ENCODE peak calls at places on chromosomes 16 and 17, in four cellular contexts. C, N, M and J are unnamed samples.

GRCh38 chr17:13509561-13509960 is 92.2 kb downstream of the HS3ST3A1 start:
- DNase-seq in C (no peak), N (no peak), M (no peak), J (no peak)

GRCh38 chr17:19357351-19358140 is 5.0 kb downstream of the B9D1 start:
- DNase-seq in C (no peak), N (peak; percentile 48), M (no peak), J (no peak)

GRCh38 chr17:74245145-74245817 is 28.8 kb upstream of the DNAI2 start:
- DNase-seq in C (no peak), N (peak; percentile 40), M (no peak), J (no peak)

GRCh38 chr17:80175411-80175810 is 5.6 kb downstream of the CARD14 start:
- DNase-seq in C (no peak), N (no peak), M (peak; percentile 55), J (peak; percentile 75)

GRCh38 chr17:67753026-67753425 is 35.3 kb downstream of the NOL11 start:
- DNase-seq in C (no peak), N (no peak), M (no peak), J (no peak)

GRCh38 chr17:3926860-3927627 is 10.8 kb upstream of the P2RX1 start:
- DNase-seq in C (no peak), N (no peak), M (no peak), J (no peak)

GRCh38 chr17:3447625-3448024 is 14.0 kb upstream of the OR1E2 start:
- DNase-seq in C (no peak), N (peak; percentile 15), M (no peak), J (peak; percentile 13)

GRCh38 chr17:50187403-50187735 is 14.1 kb downstream of the COL1A1 start:
- DNase-seq in C (no peak), N (no peak), M (no peak), J (no peak)

GRCh38 chr17:27504188-27504995 is 48.1 kb downstream of the KSR1 start:
- DNase-seq in C (no peak), N (peak; percentile 84), M (no peak), J (no peak)

GRCh38 chr16:79476580-79476979 is 124.0 kb downstream of the MAF start:
- DNase-seq in C (no peak), N (no peak), M (no peak), J (no peak)

GRCh38 chr17:4852504-4853075 is 19.4 kb downstream of the MINK1 start:
- DNase-seq in C (no peak), N (no peak), M (no peak), J (no peak)

GRCh38 chr16:51132484-51132883 is 18.6 kb downstream of the SALL1 start:
- DNase-seq in C (no peak), N (no peak), M (no peak), J (no peak)

GRCh38 chr16:46787909-46788308 is 39.8 kb upstream of the MYLK3 start:
- DNase-seq in C (no peak), N (no peak), M (no peak), J (no peak)

GRCh38 chr16:23712976-23713375 is at the start of gene ERN2:
- DNase-seq in C (no peak), N (no peak), M (no peak), J (no peak)

GRCh38 chr17:29148790-29149430 is 31.3 kb downstream of the MYO18A start:
- DNase-seq in C (peak; percentile 97), N (peak; percentile 96), M (peak; percentile 72), J (peak; percentile 89)

GRCh38 chr16:21283521-21284289 is 5.6 kb upstream of the CRYM start:
- DNase-seq in C (peak; percentile 70), N (peak; percentile 87), M (no peak), J (no peak)

GRCh38 chr17:42647778-42648177 is 11.3 kb upstream of the TUBG2 start:
- DNase-seq in C (no peak), N (no peak), M (peak; percentile 57), J (no peak)

DNA sequence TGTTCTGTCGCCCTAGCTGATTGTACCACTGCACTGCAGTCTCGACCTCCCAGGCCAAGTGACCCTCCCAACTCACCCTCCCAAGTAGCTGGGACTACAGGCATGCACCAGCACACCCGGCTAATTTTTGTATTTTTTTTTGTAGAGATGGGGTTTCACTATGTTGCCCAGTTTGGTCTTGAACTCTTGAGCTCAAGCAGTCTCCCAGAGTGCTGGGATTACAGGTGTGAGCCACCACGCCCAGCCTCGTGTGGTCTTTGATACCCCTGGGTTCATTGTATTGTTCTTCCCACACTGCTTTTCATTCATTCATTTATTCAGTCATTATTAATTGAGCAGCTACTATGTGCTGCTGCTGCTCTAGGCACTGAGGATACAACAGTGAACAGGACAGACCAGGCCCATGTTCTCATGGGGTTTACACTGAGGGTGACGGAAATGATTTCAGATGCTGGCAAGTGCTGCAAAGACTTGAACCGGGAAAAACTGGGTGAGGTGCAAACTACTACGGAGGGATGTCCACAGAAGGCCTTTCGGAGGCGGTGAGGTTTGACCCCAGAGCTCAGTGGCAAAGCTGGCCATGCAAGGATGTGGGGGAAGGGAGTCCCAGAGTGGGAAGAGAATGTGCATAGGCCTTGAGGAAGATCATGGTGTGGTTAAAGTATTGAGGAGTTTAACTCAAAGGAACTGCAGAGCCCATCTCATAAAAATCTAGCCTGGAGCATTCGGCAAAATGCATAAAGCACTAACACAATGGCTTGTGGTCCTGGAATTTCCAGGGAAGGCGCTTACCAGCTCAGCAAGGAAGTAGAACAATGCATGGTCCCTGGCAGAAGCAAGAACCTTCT is 10.9 kb downstream of the ABCC1 start:
- DNase-seq in C (no peak), N (no peak), M (no peak), J (no peak)
- H3K27ac ChIP-seq in C (no peak overlapping the region), N (no peak overlapping the region), M (no peak overlapping the region), J (peak overlapping the region; percentile 54)

GRCh38 chr17:18321309-18321708 is 6.2 kb downstream of the SMCR8 start:
- DNase-seq in C (no peak), N (no peak), M (peak; percentile 2), J (no peak)
- TF ChIP-seq CTCF in C (peak; percentile 9), N (peak; percentile 44), M (no peak), J (no peak)

GRCh38 chr16:70453891-70454220 is 539 bp upstream of the FCSK start:
- DNase-seq in C (no peak), N (no peak), M (no peak), J (no peak)
- H3K27ac ChIP-seq in C (peak overlapping the region; percentile 83), N (peak overlapping the region; percentile 99), M (peak overlapping the region; percentile 89), J (peak overlapping the region; percentile 88)

GRCh38 chr16:19879241-19879792 is 5.3 kb downstream of the GPRC5B start:
- DNase-seq in C (no peak), N (no peak), M (no peak), J (peak; percentile 26)
- TF ChIP-seq CTCF in C (no peak), N (peak; percentile 12), M (no peak), J (no peak)

GRCh38 chr16:3152022-3152272 is 17.1 kb downstream of the ZNF213 start:
- DNase-seq in C (no peak), N (no peak), M (no peak), J (no peak)

GRCh38 chr16:3149630-3150345 is 15.0 kb downstream of the ZNF213 start:
- DNase-seq in C (peak; percentile 82), N (peak; percentile 76), M (peak; percentile 49), J (peak; percentile 61)

GRCh38 chr16:3149193-3149530 is 14.3 kb downstream of the ZNF213 start:
- DNase-seq in C (no peak), N (no peak), M (peak; percentile 28), J (no peak)

GRCh38 chr16:3152273-3153076 is 17.6 kb downstream of the ZNF213 start:
- DNase-seq in C (peak; percentile 95), N (peak; percentile 90), M (peak; percentile 81), J (peak; percentile 78)

DNA sequence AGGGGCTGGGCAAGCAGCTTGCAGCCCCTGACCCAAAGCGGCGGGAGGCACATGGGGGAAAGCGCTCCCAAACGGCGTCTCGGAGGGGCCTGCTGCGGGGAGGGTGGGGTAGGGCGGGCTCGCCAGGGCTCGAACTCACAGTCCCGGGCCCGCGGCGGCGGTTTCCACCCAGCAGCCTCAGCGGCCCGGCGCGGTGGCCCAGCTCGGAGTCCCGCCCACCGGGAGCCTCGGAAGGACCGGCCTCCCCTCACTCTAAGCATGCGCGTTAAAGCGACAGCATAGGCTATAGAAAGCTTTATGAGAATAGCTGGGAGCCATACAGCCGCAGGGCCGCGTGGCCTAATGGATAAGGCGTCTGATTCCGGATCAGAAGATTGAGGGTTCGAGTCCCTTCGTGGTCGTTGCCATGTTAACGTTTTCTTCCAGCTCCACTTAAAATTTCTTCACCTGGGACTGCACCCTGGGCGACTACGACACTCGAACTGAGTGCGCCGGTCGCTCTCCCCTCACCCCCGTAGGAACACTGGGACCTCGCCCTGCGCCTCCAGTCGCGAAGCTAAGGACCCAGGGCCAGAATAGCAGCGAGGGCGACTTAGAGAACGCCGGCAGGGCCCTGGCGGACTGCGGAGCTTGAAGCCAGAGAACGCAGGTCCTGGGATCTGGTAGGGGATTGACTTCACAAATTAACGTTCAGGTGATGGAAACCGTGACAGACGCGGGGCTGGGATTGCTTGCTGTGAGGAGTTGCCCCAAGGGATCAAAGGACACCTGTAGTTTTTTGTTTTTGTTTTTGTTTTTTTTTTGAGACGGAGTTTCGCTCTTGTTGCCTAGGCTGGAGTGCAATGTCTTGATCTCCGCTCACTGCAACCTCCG is 15.8 kb downstream of the ZNF213 start:
- DNase-seq in C (peak; percentile 97), N (peak; percentile 96), M (peak; percentile 91), J (peak; percentile 95)
- H3K27ac ChIP-seq in C (peak overlapping the region; percentile 88), N (peak overlapping the region; percentile 47), M (peak overlapping the region; percentile 75), J (peak overlapping the region; percentile 90)

GRCh38 chr17:54901230-54901847 is 687 bp downstream of the TOM1L1 start:
- DNase-seq in C (no peak), N (no peak), M (peak; percentile 81), J (peak; percentile 89)

GRCh38 chr17:54899721-54900456 is 763 bp upstream of the TOM1L1 start:
- DNase-seq in C (no peak), N (no peak), M (no peak), J (no peak)

GRCh38 chr17:54902017-54902416 is 1.4 kb downstream of the TOM1L1 start:
- DNase-seq in C (no peak), N (no peak), M (no peak), J (no peak)

GRCh38 chr17:54899201-54899600 is 1.5 kb upstream of the TOM1L1 start:
- DNase-seq in C (no peak), N (no peak), M (no peak), J (no peak)

DNA sequence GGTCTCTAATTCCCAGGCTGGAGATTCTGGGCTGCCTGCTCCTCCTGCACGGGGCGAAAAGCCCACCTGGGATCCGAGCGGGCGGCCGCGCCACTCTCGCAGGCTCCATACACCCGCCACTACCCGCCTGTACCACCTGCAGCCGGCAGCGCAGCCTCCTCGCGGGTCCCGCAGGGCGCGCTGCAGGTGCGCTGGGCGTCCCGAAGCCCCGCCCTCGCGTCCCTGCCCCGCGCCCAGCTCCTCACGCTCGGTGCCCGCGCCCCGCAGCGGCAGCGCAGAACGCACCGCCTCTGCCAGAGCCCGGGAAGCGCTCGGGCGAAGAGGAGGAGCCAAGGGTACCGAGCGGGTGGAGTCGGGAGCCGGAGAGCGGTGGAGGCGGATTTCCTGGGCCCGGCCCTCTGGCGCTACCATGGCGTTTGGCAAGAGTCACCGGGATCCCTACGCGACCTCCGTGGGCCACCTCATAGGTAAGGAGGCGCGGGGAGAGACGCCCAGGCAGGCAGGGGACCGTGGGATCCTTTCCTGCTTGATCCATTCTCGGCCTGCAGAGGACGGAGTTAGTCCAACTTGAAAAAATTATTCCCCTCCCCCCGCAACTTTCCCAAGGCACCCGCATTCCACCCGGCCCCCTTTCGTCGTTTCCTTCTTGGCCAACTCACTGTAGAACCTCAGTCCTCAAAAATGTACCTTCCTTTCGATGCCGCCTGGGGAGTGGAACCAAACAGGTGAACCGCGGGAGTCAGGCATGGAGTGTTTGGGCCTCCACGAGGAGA is at the start of gene TOM1L1:
- DNase-seq in C (peak; percentile 86), N (peak; percentile 74), M (peak; percentile 85), J (peak; percentile 81)
- TF ChIP-seq CTCF in C (no peak), N (no peak), M (peak; percentile 24), J (peak; percentile 36)